ENCODE peak calls at places on chromosome 10, in seven cellular contexts. P is HCT116, B is MM.1S, T is Peyer's patch, G is RWPE2, L is SK-N-SH, V is PC-3. H is an unnamed sample. For H3K9me3, the result is how much of the 10 kb centered on the place peaks cover.

GRCh38 chr10:133130602-133131001 is 29.4 kb upstream of the KNDC1 start:
- DNase-seq in P (no peak), B (no peak), T (no peak), G (no peak), L (no peak), V (no peak), H (no peak)

GRCh38 chr10:119425102-119425880 is 117.2 kb downstream of the RGS10 start:
- DNase-seq in P (no peak), B (no peak), T (no peak), G (no peak), L (no peak), V (no peak), H (peak)

GRCh38 chr10:71296086-71296485 is 23.0 kb upstream of the SLC29A3 start:
- DNase-seq in P (no peak), B (no peak), T (no peak), G (no peak), L (no peak), V (no peak), H (no peak)

GRCh38 chr10:106917452-106918055 is 247.0 kb downstream of the SORCS1 start:
- DNase-seq in P (no peak), B (no peak), T (no peak), G (no peak), L (no peak), V (no peak), H (no peak)

GRCh38 chr10:113175756-113176651 is 226.0 kb downstream of the TCF7L2 start:
- DNase-seq in P (no peak), B (no peak), T (no peak), G (no peak), L (no peak), V (no peak), H (no peak)

GRCh38 chr10:130354976-130355795 is 219.0 kb downstream of the GLRX3 start:
- DNase-seq in P (no peak), B (no peak), T (no peak), G (peak), L (no peak), V (no peak), H (no peak)

GRCh38 chr10:52451817-52452216 is 137.7 kb downstream of the DKK1 start:
- DNase-seq in P (no peak), B (no peak), T (no peak), G (no peak), L (no peak), V (peak), H (no peak)

GRCh38 chr10:100020161-100020882 is 10.6 kb upstream of the DNMBP start:
- DNase-seq in P (no peak), B (peak), T (no peak), G (no peak), L (no peak), V (peak), H (peak)

GRCh38 chr10:79022565-79023488 is 45.9 kb upstream of the ZMIZ1 start:
- DNase-seq in P (peak), B (peak), T (peak), G (peak), L (peak), V (peak), H (peak)

GRCh38 chr10:68284597-68284996 is 47.3 kb upstream of the HNRNPH3 start:
- DNase-seq in P (no peak), B (no peak), T (no peak), G (no peak), L (no peak), V (no peak), H (no peak)

GRCh38 chr10:119967066-119967465 is 74.5 kb downstream of the SEC23IP start:
- DNase-seq in P (no peak), B (no peak), T (no peak), G (no peak), L (no peak), V (no peak), H (no peak)

GRCh38 chr10:129106314-129106713 is 360.7 kb upstream of the MGMT start:
- DNase-seq in P (no peak), B (no peak), T (no peak), G (no peak), L (no peak), V (no peak), H (no peak)

GRCh38 chr10:17033529-17034250 is 95.9 kb downstream of the CUBN start:
- DNase-seq in P (no peak), B (no peak), T (no peak), G (no peak), L (no peak), V (no peak), H (no peak)

GRCh38 chr10:91220194-91220953 is at the start of gene PCGF5:
- DNase-seq in P (peak), B (peak), T (peak), G (peak), L (peak), V (peak), H (peak)

GRCh38 chr10:61280303-61280702 is 172.9 kb downstream of the TMEM26 start:
- DNase-seq in P (no peak), B (no peak), T (no peak), G (no peak), L (no peak), V (peak), H (no peak)

GRCh38 chr10:75035975-75036708 is 75.3 kb upstream of the SAMD8 start:
- DNase-seq in P (no peak), B (no peak), T (no peak), G (no peak), L (no peak), V (peak), H (no peak)

GRCh38 chr10:17115683-17116082 is 13.9 kb downstream of the CUBN start:
- DNase-seq in P (peak), B (no peak), T (no peak), G (no peak), L (no peak), V (peak), H (no peak)

GRCh38 chr10:49079072-49079471 is 36.2 kb downstream of the VSTM4 start:
- DNase-seq in P (no peak), B (no peak), T (no peak), G (no peak), L (no peak), V (no peak), H (no peak)

GRCh38 chr10:119657725-119658124 is 6.5 kb downstream of the BAG3 start:
- DNase-seq in P (no peak), B (no peak), T (no peak), G (no peak), L (no peak), V (peak), H (no peak)

GRCh38 chr10:91569522-91569921 is 63.3 kb downstream of the PPP1R3C start:
- DNase-seq in P (no peak), B (no peak), T (no peak), G (no peak), L (no peak), V (peak), H (no peak)

DNA sequence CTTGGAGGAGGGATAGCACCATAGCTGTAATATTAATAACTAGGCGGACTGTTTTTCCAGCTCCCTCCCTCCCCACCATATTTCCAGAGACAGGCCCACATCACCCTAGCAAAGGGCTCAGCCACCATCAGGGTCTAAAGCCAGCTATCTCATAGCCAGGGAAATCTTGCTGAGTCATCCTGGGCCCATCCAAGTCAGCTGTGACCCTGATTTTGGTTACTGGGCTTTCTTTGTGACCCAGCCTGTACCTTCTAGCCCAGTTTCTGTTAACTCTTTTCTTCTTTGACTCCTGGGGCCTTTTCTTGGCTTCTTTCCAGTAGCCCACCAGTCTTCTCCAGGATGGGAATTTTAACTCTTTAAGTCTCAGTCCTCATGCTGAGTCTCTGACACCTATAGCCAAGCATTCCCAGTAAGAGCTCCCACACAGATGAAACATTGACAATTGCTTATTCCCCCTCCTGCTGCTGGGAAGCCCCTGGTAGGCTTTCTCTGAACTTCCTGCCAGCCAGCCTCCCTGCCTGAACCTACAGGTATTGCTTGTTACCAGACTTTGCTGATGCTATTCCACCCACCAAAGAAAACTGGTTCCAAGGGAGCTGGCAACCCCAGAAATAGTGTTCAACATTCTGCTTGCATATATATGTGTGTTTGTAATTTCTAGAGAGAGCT is 34.8 kb upstream of the ADO start:
- DNase-seq in P (no peak), B (peak), T (no peak), G (no peak), L (no peak), V (no peak), H (no peak)
- H3K27ac ChIP-seq in P (no peak), B (peak), T (no peak), G (no peak), L (no peak), V (no peak), H (no peak)

GRCh38 chr10:45000764-45001381 is at the start of gene ZNF22:
- DNase-seq in P (no peak), B (peak), T (peak), G (no peak), L (peak), V (peak), H (peak)
- TF ChIP-seq CTCF in P (no peak), B (no peak), T (peak), G (no peak), L (no peak), V (no peak), H (no peak)

DNA sequence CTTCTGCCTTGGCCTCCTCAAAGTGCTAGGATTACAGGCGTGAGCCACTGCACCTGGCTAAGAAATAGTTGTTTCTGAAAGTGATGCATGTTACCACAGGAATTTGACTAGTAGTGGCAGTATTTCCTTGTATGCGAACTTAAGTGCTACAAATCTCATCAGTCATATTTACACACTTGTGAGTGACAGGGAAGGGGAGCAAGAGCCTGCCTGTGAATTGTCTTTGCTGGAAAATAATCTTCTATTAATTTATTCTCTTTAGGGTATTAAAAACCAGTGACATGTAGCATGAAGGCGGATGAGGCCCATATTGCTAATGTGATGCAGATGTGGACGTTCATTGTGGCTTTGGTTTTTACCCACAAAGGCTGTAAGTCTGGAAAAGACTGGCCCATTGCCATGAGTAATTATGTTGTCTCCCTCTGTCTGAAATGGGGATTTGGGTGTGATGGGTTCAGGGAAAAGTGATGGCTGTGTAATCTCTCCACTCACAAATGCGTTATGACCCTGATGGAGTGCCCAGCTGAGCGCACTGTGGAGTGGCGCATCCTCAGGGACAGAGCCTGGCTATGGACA is 97.6 kb downstream of the CCNY start:
- DNase-seq in P (no peak), B (peak), T (no peak), G (no peak), L (peak), V (no peak), H (no peak)
- H3K9me3 ChIP-seq in P (under half), B (under half), T (under half), G (under half), L (under half), V (under half), H (under half)

DNA sequence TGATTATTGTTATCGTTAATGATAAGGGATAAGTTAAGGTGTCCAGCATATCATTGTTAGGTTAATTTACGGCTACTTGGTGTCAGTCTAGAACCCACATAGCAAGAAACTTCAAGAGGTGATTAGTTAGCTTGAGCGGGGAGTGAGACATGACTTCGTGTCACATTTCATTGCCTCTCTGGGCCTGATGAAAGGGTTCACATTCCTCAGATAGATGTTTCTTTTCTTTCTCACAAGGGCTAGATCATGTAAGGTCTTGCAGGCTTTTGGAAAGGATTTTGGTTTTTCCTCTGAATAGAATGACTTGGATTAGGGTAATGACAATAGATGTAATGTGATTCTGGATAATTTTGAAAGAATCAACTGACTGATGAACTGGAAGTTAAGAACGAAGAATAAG is 26.7 kb downstream of the WAC start:
- DNase-seq in P (no peak), B (no peak), T (no peak), G (no peak), L (no peak), V (no peak), H (no peak)
- H3K27ac ChIP-seq in P (no peak), B (no peak), T (no peak), G (peak), L (no peak), V (no peak), H (no peak)

DNA sequence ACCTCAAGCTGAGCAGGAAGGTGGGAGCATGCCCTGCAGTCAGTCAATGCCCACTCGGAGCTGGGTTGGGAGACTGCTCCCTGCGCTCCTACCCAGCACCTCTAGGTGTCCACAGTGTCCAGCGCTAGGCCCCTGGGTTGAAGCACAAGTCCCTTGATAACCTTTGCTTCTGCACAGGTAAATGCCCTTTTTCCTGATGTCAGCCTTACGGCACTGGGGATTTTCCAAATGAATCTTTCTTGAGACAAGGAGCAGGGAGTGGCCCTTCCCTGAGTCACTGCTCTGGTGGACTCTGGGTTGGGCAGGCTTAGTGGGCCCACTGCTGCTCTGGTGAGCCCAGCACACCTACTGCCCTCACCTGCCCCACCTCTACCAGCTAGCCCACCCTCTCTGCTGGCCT is 61.9 kb upstream of the OPN4 start:
- DNase-seq in P (no peak), B (no peak), T (no peak), G (no peak), L (no peak), V (peak), H (no peak)
- TF ChIP-seq CTCF in P (peak), B (no peak), T (peak), G (peak), L (no peak), V (peak), H (no peak)